ENCODE peak calls at places on chromosomes 12 and 14, in four cellular contexts. D is LoVo, L is HTR-8/SVneo, X is NCI-H2081. E is an unnamed sample.
A peak's percentile ranks its signal among the peaks of the same experiment; 100 is the strongest.

GRCh38 chr12:54424232-54424631 is 5.2 kb upstream of the ITGA5 start:
- DNase-seq in L (no peak), X (no peak), D (no peak), E (no peak)

GRCh38 chr14:62076368-62076767 is 314.1 kb downstream of the SNAPC1 start:
- DNase-seq in L (no peak), X (no peak), D (no peak), E (no peak)

GRCh38 chr14:99330316-99331240 is 58.6 kb upstream of the BCL11B start:
- DNase-seq in X (no peak), D (no peak), L (no peak), E (no peak)

GRCh38 chr14:22980672-22981089 is 1.7 kb downstream of the AJUBA start:
- DNase-seq in X (no peak), D (peak; percentile 77), L (peak; percentile 51), E (peak; percentile 86)

GRCh38 chr12:122643207-122643805 is 59.9 kb downstream of the HCAR2 start:
- DNase-seq in L (no peak), X (no peak), D (no peak), E (no peak)

GRCh38 chr12:104219908-104220404 is 4.4 kb downstream of the TXNRD1 start:
- DNase-seq in D (peak; percentile 99), L (peak; percentile 67), X (peak; percentile 90), E (no peak)

GRCh38 chr12:127559349-127560040 is 707.5 kb upstream of the TMEM132C start:
- DNase-seq in X (peak; percentile 100), D (no peak), L (peak; percentile 89), E (no peak)

GRCh38 chr14:54487771-54488170 is 1.0 kb downstream of the GMFB start:
- DNase-seq in L (peak; percentile 82), D (no peak), X (peak; percentile 11), E (peak; percentile 65)

GRCh38 chr14:24088095-24088494 is 6.0 kb upstream of the PCK2 start:
- DNase-seq in D (no peak), X (no peak), L (no peak), E (no peak)

GRCh38 chr12:123398177-123398916 is 14.4 kb downstream of the KMT5A start:
- DNase-seq in L (no peak), D (no peak), X (no peak), E (no peak)

GRCh38 chr12:125210104-125210755 is 145.0 kb downstream of the AACS start:
- DNase-seq in X (no peak), L (no peak), D (no peak), E (no peak)

GRCh38 chr12:40942326-40942725 is 245.8 kb upstream of the PDZRN4 start:
- DNase-seq in L (no peak), D (no peak), X (no peak), E (no peak)

E was measured in iPS-NIHi11.